ENCODE peak calls at places on chromosomes 2 and 18, in nine cellular contexts. D is omental fat pad; F is memory B cell; T is activated gamma-delta T cell treated with anti-CD3 and anti-CD28 coated beads, Interleukin-2, amount 50 U/mL, for 16 hours; L is stimulated activated CD4-positive, alpha-beta T cell treated with anti-CD3 and anti-CD28 coated beads, Interleukin-12 subunit alpha, Interleukin-12 subunit beta, amount 100 ng/mL, for 48 hours; I is C1 segment of cervical spinal cord; O is activated T-helper 1 cell treated with Interleukin-2 at 50 U/mL for 16 hours; B is AML-193; E is Caki2. J is an unnamed sample.

GRCh38 chr2:94999431-94999883 is 26.1 kb upstream of the MAL start:
- DNase-seq in D (no peak), F (no peak), T (no peak), L (no peak), I (no peak), O (no peak), B (no peak), E (no peak), J (no peak)

GRCh38 chr2:99613992-99614391 is 124.2 kb upstream of the REV1 start:
- DNase-seq in D (no peak), F (no peak), T (no peak), L (no peak), I (no peak), O (no peak), B (no peak), E (no peak), J (no peak)

GRCh38 chr2:85734942-85735608 is 18.7 kb upstream of the ATOH8 start:
- DNase-seq in D (no peak), F (no peak), T (no peak), L (no peak), I (no peak), O (no peak), B (no peak), E (no peak), J (no peak)

GRCh38 chr2:40273623-40274236 is 178.2 kb downstream of the SLC8A1 start:
- DNase-seq in D (no peak), F (no peak), T (no peak), L (no peak), I (no peak), O (no peak), B (no peak), E (no peak), J (no peak)

GRCh38 chr2:11038641-11039040 is 116.6 kb upstream of the SLC66A3 start:
- DNase-seq in D (no peak), F (no peak), T (no peak), L (no peak), I (no peak), O (no peak), B (no peak), E (no peak), J (no peak)

GRCh38 chr2:48586433-48586832 is 31.2 kb upstream of the GTF2A1L start:
- DNase-seq in D (no peak), F (no peak), T (no peak), L (no peak), I (no peak), O (no peak), B (no peak), E (no peak), J (no peak)

GRCh38 chr2:240949791-240950705 is 43.9 kb downstream of the CROCC2 start:
- DNase-seq in D (peak), F (no peak), T (no peak), L (no peak), I (no peak), O (no peak), B (no peak), E (no peak), J (no peak)

GRCh38 chr2:146623771-146624170 is 1221.1 kb upstream of the ACVR2A start:
- DNase-seq in D (no peak), F (no peak), T (no peak), L (no peak), I (no peak), O (no peak), B (no peak), E (no peak), J (no peak)

GRCh38 chr2:191895743-191896142 is 48.9 kb upstream of the CAVIN2 start:
- DNase-seq in D (no peak), F (no peak), T (no peak), L (no peak), I (no peak), O (no peak), B (no peak), E (no peak), J (no peak)

GRCh38 chr2:3478846-3479385 is 40.4 kb downstream of the ADI1 start:
- DNase-seq in D (no peak), F (no peak), T (no peak), L (no peak), I (no peak), O (no peak), B (no peak), E (no peak), J (no peak)

GRCh38 chr2:158753561-158754302 is 41.4 kb upstream of the DAPL1 start:
- DNase-seq in D (no peak), F (peak), T (no peak), L (peak), I (peak), O (no peak), B (peak), E (peak), J (peak)

GRCh38 chr2:199433204-199433832 is 24.4 kb downstream of the SATB2 start:
- DNase-seq in D (no peak), F (no peak), T (no peak), L (no peak), I (no peak), O (no peak), B (no peak), E (peak), J (no peak)

GRCh38 chr2:118750959-118751565 is 96.4 kb downstream of the EN1 start:
- DNase-seq in D (no peak), F (no peak), T (no peak), L (no peak), I (no peak), O (no peak), B (no peak), E (no peak), J (peak)

GRCh38 chr2:55311444-55311870 is 42.4 kb upstream of the MTIF2 start:
- DNase-seq in D (no peak), F (no peak), T (no peak), L (peak), I (no peak), O (no peak), B (peak), E (peak), J (no peak)

GRCh38 chr2:157662401-157662800 is 33.7 kb upstream of the ACVR1C start:
- DNase-seq in D (no peak), F (no peak), T (no peak), L (no peak), I (no peak), O (no peak), B (no peak), E (no peak), J (no peak)

GRCh38 chr2:128790541-128790944 is 471.9 kb upstream of the HS6ST1 start:
- DNase-seq in D (no peak), F (no peak), T (no peak), L (no peak), I (no peak), O (no peak), B (no peak), E (no peak), J (no peak)

GRCh38 chr2:136225950-136226835 is 108.2 kb upstream of the CXCR4 start:
- DNase-seq in D (no peak), F (peak), T (peak), L (no peak), I (no peak), O (no peak), B (peak), E (no peak), J (no peak)

GRCh38 chr2:143435112-143435511 is 305.9 kb downstream of the ARHGAP15 start:
- DNase-seq in D (no peak), F (no peak), T (no peak), L (no peak), I (no peak), O (no peak), B (no peak), E (no peak), J (no peak)

GRCh38 chr2:120885311-120885710 is 149.6 kb downstream of the GLI2 start:
- DNase-seq in D (no peak), F (no peak), T (no peak), L (no peak), I (no peak), O (no peak), B (no peak), E (no peak), J (no peak)

GRCh38 chr2:30287857-30288513 is 56.7 kb downstream of the LBH start:
- DNase-seq in D (no peak), F (peak), T (no peak), L (no peak), I (no peak), O (no peak), B (no peak), E (no peak), J (no peak)

GRCh38 chr2:100744184-100744583 is 75.8 kb upstream of the NPAS2 start:
- DNase-seq in D (no peak), F (no peak), T (no peak), L (no peak), I (no peak), O (no peak), B (no peak), E (no peak), J (no peak)

GRCh38 chr2:71814885-71815284 is 332.8 kb downstream of the CYP26B1 start:
- DNase-seq in D (no peak), F (no peak), T (no peak), L (no peak), I (no peak), O (no peak), B (no peak), E (no peak), J (no peak)

GRCh38 chr2:8437228-8437948 is 244.5 kb upstream of the ID2 start:
- DNase-seq in D (no peak), F (no peak), T (no peak), L (no peak), I (no peak), O (no peak), B (no peak), E (no peak), J (no peak)

GRCh38 chr18:50629148-50629631 is 69.3 kb downstream of the MAPK4 start:
- DNase-seq in D (no peak), F (no peak), T (no peak), L (no peak), I (no peak), O (no peak), B (no peak), E (no peak), J (no peak)

J was measured in Calu3.